ENCODE peak calls at places on chromosomes 13 and 19, in four cellular contexts. P, H, A and F are unnamed samples.

GRCh38 chr13:50626031-50626643 is 217.4 kb downstream of the DLEU7 start:
- DNase-seq in P (no peak), H (no peak), A (no peak), F (no peak)

GRCh38 chr13:99218969-99219368 is 18.3 kb downstream of the UBAC2 start:
- DNase-seq in P (no peak), H (no peak), A (no peak), F (no peak)

GRCh38 chr19:44810555-44811447 is 1.9 kb downstream of the BCAM start:
- DNase-seq in P (no peak), H (no peak), A (no peak), F (no peak)

GRCh38 chr13:84358601-84359000 is 476.3 kb upstream of the SLITRK1 start:
- DNase-seq in P (no peak), H (no peak), A (no peak), F (no peak)

GRCh38 chr19:16289594-16289993 is 35.0 kb upstream of the KLF2 start:
- DNase-seq in P (no peak), H (no peak), A (no peak), F (no peak)

GRCh38 chr19:6060600-6061391 is 49.5 kb downstream of the RFX2 start:
- DNase-seq in P (peak), H (peak), A (no peak), F (peak)

GRCh38 chr13:40517486-40518311 is 148.7 kb downstream of the FOXO1 start:
- DNase-seq in P (no peak), H (no peak), A (no peak), F (no peak)

GRCh38 chr13:71811344-71811743 is 55.7 kb downstream of the DACH1 start:
- DNase-seq in P (no peak), H (no peak), A (no peak), F (no peak)

GRCh38 chr13:64675256-64675892 is 2554.8 kb downstream of the PCDH9 start:
- DNase-seq in P (no peak), H (no peak), A (no peak), F (no peak)

GRCh38 chr13:112760931-112761330 is 71.1 kb downstream of the ATP11A start:
- DNase-seq in P (no peak), H (no peak), A (no peak), F (no peak)

GRCh38 chr19:49387936-49388372 is at the start of gene KASH5:
- DNase-seq in P (peak), H (peak), A (peak), F (peak)

GRCh38 chr19:48845384-48845783 is 9.1 kb upstream of the HSD17B14 start:
- DNase-seq in P (no peak), H (no peak), A (no peak), F (no peak)

GRCh38 chr19:16037424-16038195 is 38.7 kb upstream of the TPM4 start:
- DNase-seq in P (peak), H (no peak), A (no peak), F (peak)

GRCh38 chr13:50910483-50910805 is 853 bp downstream of the RNASEH2B start:
- DNase-seq in P (peak), H (no peak), A (no peak), F (no peak)

GRCh38 chr19:51688665-51689571 is 4.2 kb upstream of the SPACA6 start:
- DNase-seq in P (peak), H (peak), A (peak), F (peak)

GRCh38 chr19:51687791-51688664 is 5.1 kb upstream of the SPACA6 start:
- DNase-seq in P (no peak), H (peak), A (peak), F (peak)

GRCh38 chr19:51690359-51691121 is 2.6 kb upstream of the SPACA6 start:
- DNase-seq in P (no peak), H (peak), A (peak), F (peak)

GRCh38 chr19:51691122-51692064 is 1.7 kb upstream of the SPACA6 start:
- DNase-seq in P (no peak), H (no peak), A (no peak), F (peak)

GRCh38 chr19:51689751-51690358 is 3.3 kb upstream of the SPACA6 start:
- DNase-seq in P (no peak), H (no peak), A (peak), F (no peak)
- TF ChIP-seq POLR2A in P (no peak), H (no peak), A (no peak), F (no peak)

GRCh38 chr19:56111601-56112312 is 9.3 kb downstream of the ZNF787 start:
- DNase-seq in P (peak), H (no peak), A (no peak), F (no peak)

GRCh38 chr19:56109216-56109615 is 11.9 kb downstream of the ZNF787 start:
- DNase-seq in P (no peak), H (no peak), A (no peak), F (no peak)

GRCh38 chr19:56112313-56112709 is 8.8 kb downstream of the ZNF787 start:
- DNase-seq in P (no peak), H (no peak), A (no peak), F (no peak)

GRCh38 chr19:56108447-56109195 is 12.5 kb downstream of the ZNF787 start:
- DNase-seq in P (no peak), H (peak), A (peak), F (no peak)

DNA sequence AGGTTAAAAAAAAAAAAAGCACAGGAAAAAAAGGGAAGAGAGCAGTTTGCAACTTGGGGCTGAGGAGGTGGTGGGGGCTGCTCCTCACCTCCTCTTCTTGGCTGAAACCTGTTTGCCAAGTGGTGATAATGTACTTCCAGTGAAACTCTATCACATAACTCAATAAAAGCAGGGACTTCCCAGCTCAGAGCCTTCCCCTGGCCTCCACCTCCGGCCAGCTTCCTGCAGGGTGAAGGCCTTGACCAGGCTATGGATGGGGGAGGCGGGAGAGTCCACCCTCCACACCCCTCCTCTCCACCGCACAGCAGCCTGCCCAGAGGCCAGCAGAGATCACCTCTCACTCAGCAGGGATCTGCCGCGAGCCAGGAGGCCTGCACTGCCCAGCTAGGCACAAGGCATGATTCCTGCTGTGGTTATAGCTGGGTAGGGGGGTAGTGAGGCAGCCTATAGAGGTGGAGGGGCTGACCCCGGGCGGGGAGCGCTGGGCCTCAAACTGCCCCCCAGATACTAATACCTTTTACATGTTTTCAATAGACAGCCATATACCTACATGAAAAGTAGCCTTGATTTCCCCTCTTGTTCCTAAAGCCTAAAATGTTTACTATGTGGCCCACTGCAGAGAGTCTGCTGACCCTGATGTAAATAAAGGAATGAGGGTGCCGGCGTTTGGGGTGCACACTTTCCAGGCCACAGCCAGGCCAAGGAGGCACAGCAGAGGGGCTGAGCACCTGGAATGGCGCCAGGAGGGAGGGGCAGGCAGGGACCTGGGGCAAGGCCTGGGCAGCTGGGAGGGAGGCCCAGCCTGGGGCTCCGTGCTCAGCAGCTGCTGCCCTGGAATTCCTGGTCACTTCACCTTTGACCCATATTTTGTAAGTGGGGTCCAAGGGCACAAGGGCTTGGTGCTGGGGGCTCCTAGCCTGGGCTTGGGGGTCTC is 10.3 kb downstream of the ZNF787 start:
- DNase-seq in P (peak), H (no peak), A (peak), F (no peak)
- H3K4me3 ChIP-seq in P (no peak), H (peak), A (no peak), F (no peak)

DNA sequence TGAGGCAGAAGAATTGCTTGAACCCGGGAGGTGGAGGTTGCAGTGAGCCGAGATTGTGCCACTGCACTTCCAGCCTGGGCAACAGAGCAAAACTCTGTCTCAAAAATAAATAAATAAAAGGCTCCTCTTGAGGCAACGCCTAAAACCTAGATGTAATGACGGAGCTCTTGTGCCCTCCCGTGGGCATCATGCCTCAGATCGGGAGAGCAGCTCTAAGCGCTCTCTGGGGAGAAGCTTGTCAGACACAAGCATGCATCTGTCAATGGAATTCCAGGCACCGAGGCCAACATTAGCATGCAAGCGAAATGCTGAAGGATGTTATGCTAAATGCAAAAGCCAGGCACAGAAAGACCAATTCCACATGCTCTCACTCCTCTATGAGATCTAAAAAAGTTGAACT is 45.6 kb upstream of the MRI1 start:
- DNase-seq in P (no peak), H (no peak), A (no peak), F (no peak)
- TF ChIP-seq CTCF in P (no peak), H (peak), A (no peak), F (no peak)

DNA sequence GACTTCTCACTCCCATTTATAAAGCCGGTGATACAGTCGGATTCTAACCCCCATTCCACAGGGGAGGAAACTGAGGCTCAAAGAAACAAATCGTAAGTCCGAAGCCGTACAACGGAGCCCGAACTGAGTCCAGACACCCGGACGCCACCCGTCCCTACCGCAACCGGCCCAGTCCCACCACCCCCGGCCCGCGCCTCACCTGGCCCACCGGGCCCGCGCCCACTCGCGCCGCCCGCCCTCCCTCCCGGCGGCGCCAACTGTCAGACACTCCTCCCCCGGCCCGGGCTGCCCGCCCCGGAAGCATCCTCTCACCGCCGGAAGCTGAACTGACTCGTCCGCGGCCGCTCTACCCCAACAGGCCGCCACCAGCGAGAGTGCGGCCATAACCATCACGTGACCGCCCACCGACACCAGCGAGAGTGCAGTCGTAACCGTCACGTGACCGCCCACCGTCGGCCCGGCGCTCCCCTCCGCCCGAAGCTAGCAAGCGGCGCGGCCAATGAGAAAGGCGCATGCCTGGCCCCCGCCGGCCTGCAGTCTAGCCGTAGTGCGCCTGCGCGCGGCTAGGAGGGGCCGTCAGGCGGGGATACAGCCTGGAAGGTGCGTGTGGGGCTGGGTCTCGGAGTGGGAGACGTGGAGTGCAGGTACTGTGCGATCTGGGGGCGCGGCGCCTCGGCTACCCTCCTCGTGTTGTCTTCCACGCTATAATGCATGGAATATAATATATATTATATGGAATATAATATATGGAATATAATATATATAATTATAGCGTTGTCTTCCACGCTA is at the start of the genes C19orf47 and PLD3:
- DNase-seq in P (peak), H (peak), A (peak), F (peak)
- TF ChIP-seq POLR2A in P (peak), H (peak), A (peak), F (peak)

DNA sequence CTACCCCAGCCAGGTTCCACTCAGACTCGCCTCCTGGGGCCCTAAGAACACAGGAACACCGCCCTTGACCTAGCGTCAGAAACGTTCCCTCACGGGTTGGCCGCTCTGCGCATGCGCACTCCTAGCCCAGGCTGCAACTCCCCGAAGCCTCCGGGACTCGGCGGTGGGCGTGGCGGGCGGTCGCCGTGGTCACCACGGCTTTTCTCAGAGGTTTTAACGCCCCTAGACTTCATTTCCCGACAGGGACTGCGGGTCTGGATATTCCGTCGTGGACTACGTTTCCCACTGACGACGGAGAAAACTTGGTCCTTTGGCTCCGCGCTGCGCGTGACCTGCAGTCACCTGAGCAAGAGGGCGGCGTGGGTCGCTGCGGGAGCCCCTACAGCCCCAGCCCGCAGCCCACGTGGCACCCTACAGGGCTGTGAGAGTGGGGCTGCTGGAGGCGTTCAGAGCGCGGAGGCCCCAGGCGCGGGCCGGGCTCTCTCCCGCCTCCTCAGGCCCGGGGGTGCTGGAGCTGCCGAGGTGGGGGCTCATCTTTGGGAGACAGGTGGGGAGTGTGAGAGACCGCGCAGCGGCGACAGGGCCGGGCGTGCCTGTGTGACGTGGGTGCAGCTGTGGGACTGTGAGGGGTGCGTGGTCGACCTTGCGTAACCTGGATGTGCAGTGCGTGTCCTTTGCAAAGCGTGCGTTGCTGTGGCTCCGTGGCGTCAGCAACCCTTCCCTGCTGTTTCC is 38.0 kb upstream of the ZNF573 start:
- DNase-seq in P (peak), H (peak), A (peak), F (peak)
- H3K4me3 ChIP-seq in P (peak), H (peak), A (peak), F (peak)

GRCh38 chr13:110445722-110446569 is 115.6 kb downstream of the RAB20 start:
- DNase-seq in P (no peak), H (no peak), A (no peak), F (no peak)

GRCh38 chr13:110443633-110444225 is 117.8 kb downstream of the RAB20 start:
- DNase-seq in P (no peak), H (no peak), A (no peak), F (no peak)

GRCh38 chr13:110445183-110445582 is 116.3 kb downstream of the RAB20 start:
- DNase-seq in P (no peak), H (no peak), A (no peak), F (no peak)

GRCh38 chr13:110442946-110443632 is 118.4 kb downstream of the RAB20 start:
- DNase-seq in P (no peak), H (no peak), A (no peak), F (no peak)

DNA sequence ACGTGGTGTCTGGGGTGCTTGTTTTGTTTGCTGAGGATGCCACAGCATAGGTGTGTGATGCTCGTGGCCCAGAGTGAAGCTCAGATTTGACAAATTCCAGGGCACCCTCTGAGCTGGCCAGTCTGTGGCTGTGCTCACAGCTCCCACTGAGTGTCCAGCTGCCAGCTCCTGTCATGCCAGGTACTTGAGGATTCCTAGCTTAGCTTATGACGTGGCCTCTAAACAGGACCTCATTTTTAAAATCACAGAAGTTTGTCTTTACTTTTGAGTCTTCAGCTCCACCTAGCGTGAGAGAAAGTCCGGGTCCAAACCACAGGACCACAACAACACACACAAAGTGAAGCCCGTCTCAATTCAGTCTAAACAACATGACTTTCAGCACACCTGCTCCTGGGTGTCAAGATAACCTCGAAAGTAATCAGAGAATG is 117.3 kb downstream of the RAB20 start:
- DNase-seq in P (no peak), H (no peak), A (no peak), F (peak)
- TF ChIP-seq CTCF in P (peak), H (no peak), A (no peak), F (no peak)

GRCh38 chr19:18173572-18174294 is at the start of gene IFI30:
- DNase-seq in P (peak), H (peak), A (peak), F (peak)
- TF ChIP-seq POLR2A in P (peak), H (no peak), A (no peak), F (no peak)

GRCh38 chr19:1810439-1811160 is 1.5 kb downstream of the ATP8B3 start:
- DNase-seq in P (peak), H (no peak), A (peak), F (no peak)
- H3K4me3 ChIP-seq in P (no peak), H (no peak), A (no peak), F (no peak)

GRCh38 chr19:41156207-41156606 is 36.8 kb upstream of the CYP2S1 start:
- DNase-seq in P (no peak), H (no peak), A (no peak), F (no peak)

GRCh38 chr19:41166888-41167804 is 25.9 kb upstream of the CYP2S1 start:
- DNase-seq in P (no peak), H (no peak), A (no peak), F (no peak)

GRCh38 chr19:41159861-41160260 is 33.2 kb upstream of the CYP2S1 start:
- DNase-seq in P (no peak), H (no peak), A (no peak), F (no peak)

DNA sequence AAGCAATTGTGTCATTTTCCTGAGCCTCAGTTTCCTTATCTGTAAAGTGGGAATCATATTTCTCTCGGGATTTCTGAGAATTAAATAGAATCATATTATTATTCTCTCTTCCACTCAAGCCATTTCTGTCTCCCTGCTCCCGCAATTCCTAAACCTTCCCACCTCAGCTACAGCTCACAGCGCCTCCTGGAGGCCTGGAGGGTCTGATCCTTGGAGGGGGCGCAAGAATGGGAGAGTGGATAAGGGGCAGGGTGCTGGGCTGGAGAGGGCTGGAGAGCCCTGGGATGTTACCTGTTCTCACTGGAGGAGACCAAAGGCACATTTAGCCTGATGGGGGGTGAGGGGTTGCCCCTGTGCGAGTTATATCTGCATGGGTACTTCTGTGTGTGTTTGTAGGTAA is 31.1 kb upstream of the CYP2S1 start:
- DNase-seq in P (no peak), H (no peak), A (no peak), F (no peak)
- TF ChIP-seq CTCF in P (no peak), H (no peak), A (no peak), F (no peak)

GRCh38 chr13:74133657-74134201 is 475 bp downstream of the KLF12 start:
- DNase-seq in P (peak), H (peak), A (peak), F (peak)
- TF ChIP-seq POLR2A in P (peak), H (no peak), A (peak), F (no peak)